ENCODE peak calls at places on chromosome 2, in seven cellular contexts. P, U, Z, E, W, N and B are unnamed samples.

GRCh38 chr2:164642268-164642667 is 21.0 kb upstream of the GRB14 start:
- DNase-seq in P (no peak), U (no peak), Z (no peak), E (no peak), W (no peak), N (no peak), B (no peak)

GRCh38 chr2:238467062-238467461 is 40.3 kb downstream of the ASB1 start:
- DNase-seq in P (no peak), U (no peak), Z (no peak), E (no peak), W (no peak), N (no peak), B (no peak)

GRCh38 chr2:219947575-219947974 is 320.1 kb downstream of the SLC4A3 start:
- DNase-seq in P (no peak), U (no peak), Z (peak), E (no peak), W (peak), N (no peak), B (no peak)

GRCh38 chr2:183927367-183928355 is 670.7 kb upstream of the ZNF804A start:
- DNase-seq in P (no peak), U (no peak), Z (peak), E (no peak), W (peak), N (no peak), B (no peak)

GRCh38 chr2:159650574-159650973 is 34.2 kb upstream of the BAZ2B start:
- DNase-seq in P (no peak), U (no peak), Z (no peak), E (no peak), W (no peak), N (no peak), B (no peak)

GRCh38 chr2:186349508-186349907 is 136.6 kb upstream of the ZC3H15 start:
- DNase-seq in P (no peak), U (no peak), Z (peak), E (no peak), W (peak), N (no peak), B (no peak)

GRCh38 chr2:150228936-150229335 is 258.5 kb downstream of the RND3 start:
- DNase-seq in P (no peak), U (no peak), Z (peak), E (no peak), W (peak), N (no peak), B (no peak)

GRCh38 chr2:218194880-218195279 is 22.1 kb upstream of the ARPC2 start:
- DNase-seq in P (no peak), U (no peak), Z (peak), E (no peak), W (peak), N (no peak), B (no peak)

GRCh38 chr2:177474904-177475474 is 82.4 kb downstream of the AGPS start:
- DNase-seq in P (no peak), U (no peak), Z (peak), E (no peak), W (peak), N (no peak), B (no peak)

GRCh38 chr2:72330673-72331072 is 183.0 kb upstream of the CYP26B1 start:
- DNase-seq in P (no peak), U (no peak), Z (no peak), E (no peak), W (no peak), N (no peak), B (no peak)

GRCh38 chr2:233413046-233413445 is 58.8 kb downstream of the DGKD start:
- DNase-seq in P (no peak), U (no peak), Z (peak), E (no peak), W (peak), N (no peak), B (no peak)

GRCh38 chr2:44615950-44616518 is 254.3 kb downstream of the CAMKMT start:
- DNase-seq in P (no peak), U (no peak), Z (no peak), E (no peak), W (no peak), N (no peak), B (no peak)

GRCh38 chr2:168490015-168490874 is 34.2 kb downstream of the CERS6 start:
- DNase-seq in P (no peak), U (peak), Z (peak), E (peak), W (peak), N (no peak), B (no peak)

GRCh38 chr2:11873346-11873745 is 126.9 kb downstream of the LPIN1 start:
- DNase-seq in P (no peak), U (no peak), Z (no peak), E (no peak), W (no peak), N (no peak), B (no peak)

GRCh38 chr2:182946949-182947348 is 80.5 kb upstream of the FRZB start:
- DNase-seq in P (no peak), U (no peak), Z (no peak), E (no peak), W (peak), N (no peak), B (no peak)

GRCh38 chr2:172339431-172340010 is 87.9 kb upstream of the ITGA6 start:
- DNase-seq in P (no peak), U (no peak), Z (no peak), E (no peak), W (no peak), N (no peak), B (no peak)

GRCh38 chr2:159209341-159210306 is 76.9 kb downstream of the WDSUB1 start:
- DNase-seq in P (no peak), U (peak), Z (no peak), E (no peak), W (no peak), N (no peak), B (no peak)

GRCh38 chr2:127054604-127054930 is 52.4 kb downstream of the BIN1 start:
- DNase-seq in P (no peak), U (no peak), Z (no peak), E (no peak), W (no peak), N (no peak), B (no peak)

GRCh38 chr2:64273524-64274398 is 129.5 kb upstream of the PELI1 start:
- DNase-seq in P (no peak), U (no peak), Z (peak), E (no peak), W (peak), N (no peak), B (no peak)

GRCh38 chr2:230869691-230870543 is 5.2 kb downstream of the ITM2C start:
- DNase-seq in P (no peak), U (no peak), Z (no peak), E (no peak), W (no peak), N (no peak), B (no peak)

GRCh38 chr2:118013221-118013723 is 598 bp downstream of the CCDC93 start:
- DNase-seq in P (peak), U (peak), Z (no peak), E (no peak), W (no peak), N (no peak), B (peak)

GRCh38 chr2:22903616-22904015 is 481.4 kb upstream of the KLHL29 start:
- DNase-seq in P (no peak), U (no peak), Z (no peak), E (no peak), W (no peak), N (no peak), B (no peak)

GRCh38 chr2:230269715-230270114 is 44.2 kb downstream of the SP140 start:
- DNase-seq in P (no peak), U (no peak), Z (no peak), E (no peak), W (no peak), N (no peak), B (no peak)

GRCh38 chr2:236507393-236508085 is 62.1 kb upstream of the ACKR3 start:
- DNase-seq in P (peak), U (peak), Z (no peak), E (peak), W (peak), N (peak), B (peak)

GRCh38 chr2:100812573-100812972 is 7.4 kb upstream of the NPAS2 start:
- DNase-seq in P (no peak), U (no peak), Z (no peak), E (no peak), W (no peak), N (no peak), B (no peak)

GRCh38 chr2:296354-296753 is 8.5 kb upstream of the ALKAL2 start:
- DNase-seq in P (no peak), U (no peak), Z (no peak), E (no peak), W (no peak), N (no peak), B (no peak)

GRCh38 chr2:96699621-96700020 is 40.2 kb downstream of the LMAN2L start:
- DNase-seq in P (no peak), U (no peak), Z (no peak), E (no peak), W (no peak), N (no peak), B (no peak)

GRCh38 chr2:173286153-173286809 is 68.4 kb upstream of the CDCA7 start:
- DNase-seq in P (no peak), U (no peak), Z (no peak), E (no peak), W (no peak), N (no peak), B (no peak)

GRCh38 chr2:141791521-141791920 is 339.3 kb downstream of the LRP1B start:
- DNase-seq in P (no peak), U (no peak), Z (no peak), E (no peak), W (no peak), N (no peak), B (no peak)

GRCh38 chr2:152613235-152613634 is 104.0 kb downstream of the PRPF40A start:
- DNase-seq in P (no peak), U (no peak), Z (peak), E (no peak), W (peak), N (no peak), B (no peak)

GRCh38 chr2:182101263-182101662 is 115.6 kb downstream of the PPP1R1C start:
- DNase-seq in P (peak), U (no peak), Z (no peak), E (no peak), W (peak), N (no peak), B (no peak)

GRCh38 chr2:29000481-29000880 is 19.4 kb downstream of the TOGARAM2 start:
- DNase-seq in P (no peak), U (peak), Z (no peak), E (no peak), W (no peak), N (peak), B (no peak)